ENCODE peak calls at places on chromosomes 3 and 15, in eight cellular contexts. V is endodermal cell; Z is T1000; U is cerebellum; B is T-helper 1 cell; Q is stimulated activated CD4-positive, alpha-beta T cell treated with anti-CD3 and anti-CD28 coated beads, Interleukin-12 subunit alpha, Interleukin-12 subunit beta, amount 100 ng/mL, for 48 hours; W is CD4-positive, CD25-positive, alpha-beta regulatory T cell; K is NCI-H2171. N is an unnamed sample.

GRCh38 chr3:48830660-48831190 is 16.9 kb downstream of the PRKAR2A start:
- DNase-seq in B (no peak), U (no peak), V (no peak), Q (no peak), W (no peak), K (no peak), Z (no peak), N (no peak)

GRCh38 chr3:173398111-173398479 is 551 bp downstream of the NLGN1 start:
- DNase-seq in V (no peak), Q (no peak), Z (no peak), K (no peak), B (no peak), U (no peak), W (no peak), N (no peak)

GRCh38 chr3:65811917-65812316 is 226.8 kb downstream of the MAGI1 start:
- DNase-seq in Q (no peak), V (no peak), Z (no peak), U (no peak), W (no peak), B (no peak), K (no peak), N (no peak)

GRCh38 chr3:18389108-18389733 is 35.9 kb downstream of the SATB1 start:
- DNase-seq in W (peak), K (peak), Q (no peak), B (peak), V (no peak), Z (no peak), U (peak), N (no peak)

GRCh38 chr3:168977696-168978374 is 685.7 kb downstream of the MECOM start:
- DNase-seq in B (no peak), W (no peak), Z (no peak), U (no peak), K (no peak), Q (no peak), V (no peak), N (no peak)

GRCh38 chr3:90092994-90093393 is 985.6 kb downstream of the EPHA3 start:
- DNase-seq in B (no peak), U (no peak), V (no peak), W (no peak), Q (no peak), K (no peak), Z (no peak), N (no peak)

GRCh38 chr3:46361408-46362283 is 7.7 kb downstream of the CCR2 start:
- DNase-seq in Z (no peak), K (no peak), Q (no peak), V (no peak), B (no peak), U (no peak), W (no peak), N (no peak)

GRCh38 chr15:46077220-46077619 is 442.4 kb downstream of the SQOR start:
- DNase-seq in Q (no peak), U (no peak), K (no peak), B (no peak), W (no peak), Z (no peak), V (no peak), N (no peak)

GRCh38 chr3:193490580-193490979 is 64.1 kb downstream of the ATP13A4 start:
- DNase-seq in B (no peak), Q (no peak), K (no peak), W (no peak), Z (no peak), U (no peak), V (no peak), N (no peak)

GRCh38 chr3:40782086-40782721 is 257.4 kb downstream of the ZNF621 start:
- DNase-seq in Z (no peak), V (peak), W (no peak), B (no peak), K (no peak), Q (no peak), U (no peak), N (no peak)

GRCh38 chr3:57918123-57918837 is 89.9 kb upstream of the FLNB start:
- DNase-seq in W (no peak), V (no peak), K (no peak), Z (no peak), B (no peak), Q (no peak), U (no peak), N (no peak)

GRCh38 chr15:63596666-63597032 is 538 bp upstream of the FBXL22 start:
- DNase-seq in K (no peak), B (no peak), Q (no peak), Z (no peak), V (no peak), U (no peak), W (no peak), N (no peak)

GRCh38 chr3:64008952-64009351 is 14.3 kb downstream of the PSMD6 start:
- DNase-seq in V (no peak), B (no peak), W (no peak), Q (no peak), K (no peak), U (no peak), Z (no peak), N (no peak)

GRCh38 chr3:194481103-194481502 is 5.7 kb downstream of the ATP13A3 start:
- DNase-seq in B (no peak), K (no peak), V (no peak), Q (no peak), U (no peak), W (no peak), Z (no peak), N (no peak)

GRCh38 chr15:99424978-99425665 is 140.7 kb upstream of the MEF2A start:
- DNase-seq in B (no peak), Q (peak), K (no peak), Z (no peak), U (no peak), V (no peak), W (no peak), N (no peak)

GRCh38 chr3:153357436-153357835 is 195.4 kb downstream of the RAP2B start:
- DNase-seq in Z (no peak), U (no peak), B (no peak), V (no peak), Q (no peak), K (no peak), W (no peak), N (no peak)

GRCh38 chr3:55296035-55296434 is 191.1 kb downstream of the WNT5A start:
- DNase-seq in W (no peak), Q (no peak), U (no peak), Z (no peak), K (no peak), B (no peak), V (no peak), N (no peak)

GRCh38 chr15:63981596-63982320 is 64.5 kb downstream of the DAPK2 start:
- DNase-seq in Z (no peak), B (no peak), W (no peak), Q (no peak), K (no peak), V (no peak), U (no peak), N (peak)

GRCh38 chr15:64938192-64938591 is 26.5 kb downstream of the ANKDD1A start:
- DNase-seq in U (no peak), B (no peak), W (no peak), Z (no peak), Q (no peak), V (no peak), K (peak), N (no peak)

GRCh38 chr15:66069751-66070150 is 183.8 kb downstream of the MEGF11 start:
- DNase-seq in Q (no peak), B (no peak), K (no peak), U (no peak), V (peak), W (no peak), Z (no peak), N (no peak)

GRCh38 chr3:100059472-100059871 is 54.8 kb downstream of the FILIP1L start:
- DNase-seq in V (no peak), W (no peak), Z (no peak), B (no peak), Q (no peak), U (no peak), K (no peak), N (no peak)

GRCh38 chr15:71780349-71780976 is 29.9 kb upstream of the NR2E3 start:
- DNase-seq in B (no peak), W (peak), V (peak), U (peak), Z (peak), Q (no peak), K (peak), N (no peak)

GRCh38 chr3:99084825-99085224 is 183.3 kb upstream of the DCBLD2 start:
- DNase-seq in V (no peak), K (no peak), U (no peak), Q (no peak), W (no peak), Z (peak), B (no peak), N (no peak)